ENCODE peak calls at places on chromosome 16, in nine cellular contexts. X, D, K, Y, Z, O, G, J and F are unnamed samples.

GRCh38 chr16:23466162-23466885 is 13.3 kb upstream of the COG7 start:
- DNase-seq in G (no peak), X (peak), K (no peak), O (no peak), J (peak), Z (no peak), D (peak), Y (no peak), F (no peak)

GRCh38 chr16:87312008-87312407 is 5.2 kb downstream of the C16orf95 start:
- DNase-seq in J (no peak), K (no peak), D (no peak), Z (no peak), Y (no peak), X (no peak), O (no peak), G (no peak), F (no peak)

GRCh38 chr16:47388705-47389104 is 72.2 kb downstream of the ITFG1 start:
- DNase-seq in K (no peak), D (no peak), Y (no peak), Z (no peak), G (no peak), J (no peak), X (no peak), O (no peak), F (no peak)

GRCh38 chr16:84466692-84467091 is 37.8 kb downstream of the MEAK7 start:
- DNase-seq in D (no peak), O (no peak), X (no peak), Y (no peak), Z (no peak), J (no peak), G (no peak), K (no peak), F (no peak)

GRCh38 chr16:68626557-68626956 is 18.6 kb upstream of the CDH3 start:
- DNase-seq in X (no peak), Z (no peak), O (no peak), K (no peak), J (no peak), G (no peak), Y (no peak), D (no peak), F (no peak)

GRCh38 chr16:58499615-58500328 is at the start of gene NDRG4:
- DNase-seq in K (peak), O (no peak), Z (peak), D (peak), X (peak), Y (peak), J (peak), G (peak), F (peak)

GRCh38 chr16:72404299-72404698 is 232.3 kb upstream of the PMFBP1 start:
- DNase-seq in J (peak), O (no peak), Y (no peak), Z (no peak), G (no peak), D (no peak), K (no peak), X (peak), F (no peak)

GRCh38 chr16:16027728-16028310 is 78.4 kb downstream of the ABCC1 start:
- DNase-seq in G (no peak), K (peak), J (no peak), O (no peak), D (no peak), Y (no peak), X (no peak), Z (no peak), F (no peak)

GRCh38 chr16:80557037-80557436 is 16.2 kb downstream of the DYNLRB2 start:
- DNase-seq in G (no peak), D (no peak), Z (no peak), Y (no peak), J (no peak), X (no peak), O (no peak), K (no peak), F (no peak)

GRCh38 chr16:35011-35775 is 18.2 kb downstream of the POLR3K start:
- DNase-seq in D (no peak), Z (no peak), O (no peak), G (no peak), J (no peak), X (no peak), K (no peak), Y (peak), F (no peak)

GRCh38 chr16:75263963-75264445 is 12.6 kb upstream of the BCAR1 start:
- DNase-seq in X (no peak), J (peak), G (no peak), O (no peak), K (no peak), Y (no peak), D (no peak), Z (no peak), F (no peak)

GRCh38 chr16:64088838-64089237 is 1033.0 kb downstream of the CDH11 start:
- DNase-seq in X (no peak), O (no peak), Y (no peak), Z (no peak), J (no peak), G (no peak), D (no peak), K (no peak), F (no peak)

GRCh38 chr16:50747206-50747956 is 5.5 kb downstream of the CYLD start:
- DNase-seq in D (no peak), K (no peak), Y (peak), X (no peak), O (no peak), G (peak), Z (peak), J (peak), F (peak)

GRCh38 chr16:69930117-69930776 is 20.9 kb upstream of the CLEC18A start:
- DNase-seq in G (peak), Z (peak), X (peak), D (peak), O (no peak), Y (peak), K (peak), J (peak), F (no peak)